ENCODE peak calls at places on chromosome 21, in four cellular contexts. B is BJ, P is H54, I is ACHN. E is an unnamed sample.

GRCh38 chr21:45127937-45128336 is 53.6 kb downstream of the ADARB1 start:
- DNase-seq in B (no peak), P (no peak), I (no peak), E (no peak)

GRCh38 chr21:15264084-15264483 is 199.3 kb upstream of the NRIP1 start:
- DNase-seq in B (no peak), P (no peak), I (no peak), E (no peak)

GRCh38 chr21:35796834-35797233 is 263.5 kb downstream of the SETD4 start:
- DNase-seq in B (no peak), P (no peak), I (no peak), E (no peak)

GRCh38 chr21:26115346-26115745 is 55.2 kb downstream of the APP start:
- DNase-seq in B (no peak), P (no peak), I (no peak), E (no peak)

GRCh38 chr21:26167593-26167992 is 3.0 kb downstream of the APP start:
- DNase-seq in B (no peak), P (no peak), I (no peak), E (no peak)

GRCh38 chr21:44789880-44790279 is 11.7 kb downstream of the UBE2G2 start:
- DNase-seq in B (peak), P (no peak), I (no peak), E (no peak)

GRCh38 chr21:28632718-28633408 is 359.8 kb downstream of the LTN1 start:
- DNase-seq in B (peak), P (no peak), I (no peak), E (no peak)

GRCh38 chr21:16179732-16180131 is 449.9 kb downstream of the USP25 start:
- DNase-seq in B (no peak), P (no peak), I (no peak), E (no peak)

GRCh38 chr21:26844258-26845065 is 747 bp downstream of the ADAMTS1 start:
- DNase-seq in B (no peak), P (no peak), I (peak), E (no peak)

GRCh38 chr21:35050348-35051286 is 1.5 kb upstream of the RUNX1 start:
- DNase-seq in B (no peak), P (peak), I (no peak), E (no peak)

GRCh38 chr21:44927587-44928461 is 7.1 kb upstream of the ITGB2 start:
- DNase-seq in B (no peak), P (peak), I (peak), E (peak)

GRCh38 chr21:38903578-38904193 is 98.0 kb downstream of the ETS2 start:
- DNase-seq in B (no peak), P (no peak), I (no peak), E (no peak)

GRCh38 chr21:37198989-37199924 is 67.9 kb downstream of the VPS26C start:
- DNase-seq in B (no peak), P (peak), I (no peak), E (no peak)

GRCh38 chr21:29105218-29105617 is 25.2 kb upstream of the MAP3K7CL start:
- DNase-seq in B (no peak), P (peak), I (peak), E (no peak)

GRCh38 chr21:44304041-44304738 is 4.3 kb downstream of the PFKL start:
- DNase-seq in B (no peak), P (no peak), I (no peak), E (no peak)

GRCh38 chr21:46116189-46116845 is 18.4 kb downstream of the COL6A2 start:
- DNase-seq in B (no peak), P (no peak), I (no peak), E (no peak)

GRCh38 chr21:31184462-31184861 is 146.2 kb upstream of the KRTAP19-8 start:
- DNase-seq in B (no peak), P (no peak), I (no peak), E (peak)

GRCh38 chr21:42539931-42540343 is 26.3 kb downstream of the SLC37A1 start:
- DNase-seq in B (no peak), P (no peak), I (peak), E (no peak)

GRCh38 chr21:36194024-36194423 is 37.4 kb downstream of the DOP1B start:
- DNase-seq in B (no peak), P (no peak), I (no peak), E (no peak)

GRCh38 chr21:41571938-41572510 is 64.1 kb upstream of the TMPRSS2 start:
- DNase-seq in B (no peak), P (no peak), I (no peak), E (no peak)

GRCh38 chr21:29189358-29189757 is 58.9 kb downstream of the MAP3K7CL start:
- DNase-seq in B (no peak), P (no peak), I (no peak), E (no peak)

GRCh38 chr21:16345757-16346156 is 616.0 kb downstream of the USP25 start:
- DNase-seq in B (no peak), P (no peak), I (no peak), E (no peak)